ENCODE peak calls at places on chromosomes 1 and 21, in five cellular contexts. S is CD8-positive, alpha-beta T cell; E is A549; X is ureter; Q is OCI-LY7. L is an unnamed sample.

GRCh38 chr1:52738863-52739406 is 12.7 kb downstream of the ZYG11B start:
- DNase-seq in S (no peak), E (no peak), X (peak), Q (no peak), L (no peak)

GRCh38 chr1:26790551-26790953 is 2.8 kb downstream of the PIGV start:
- DNase-seq in S (no peak), E (no peak), X (no peak), Q (no peak), L (no peak)

GRCh38 chr1:117146570-117147340 is 25.2 kb upstream of the TRIM45 start:
- DNase-seq in S (no peak), E (peak), X (no peak), Q (no peak), L (no peak)

GRCh38 chr1:83818916-83819315 is 180.0 kb downstream of the TTLL7 start:
- DNase-seq in S (no peak), E (peak), X (no peak), Q (no peak), L (no peak)

GRCh38 chr1:182189535-182190066 is 128.1 kb upstream of the ZNF648 start:
- DNase-seq in S (no peak), E (no peak), X (no peak), Q (no peak), L (no peak)

GRCh38 chr1:39575191-39576015 is 1.2 kb downstream of the PABPC4 start:
- DNase-seq in S (peak), E (no peak), X (peak), Q (peak), L (peak)

GRCh38 chr1:116693759-116694482 is 26.4 kb upstream of the IGSF3 start:
- DNase-seq in S (no peak), E (peak), X (no peak), Q (no peak), L (no peak)

GRCh38 chr1:27763358-27763757 is 9.7 kb upstream of the STX12 start:
- DNase-seq in S (no peak), E (no peak), X (no peak), Q (no peak), L (no peak)

GRCh38 chr1:21534674-21535378 is 25.6 kb downstream of the ALPL start:
- DNase-seq in S (no peak), E (peak), X (peak), Q (peak), L (no peak)

GRCh38 chr1:4089421-4090175 is 189.5 kb upstream of the C1orf174 start:
- DNase-seq in S (no peak), E (no peak), X (no peak), Q (no peak), L (no peak)

GRCh38 chr1:68057564-68057963 is 7.1 kb upstream of the DIRAS3 start:
- DNase-seq in S (no peak), E (no peak), X (no peak), Q (no peak), L (no peak)

GRCh38 chr21:38797470-38797869 is 8.3 kb upstream of the ETS2 start:
- DNase-seq in S (no peak), E (peak), X (no peak), Q (no peak), L (no peak)

GRCh38 chr1:112904831-112905227 is 51.2 kb downstream of the SLC16A1 start:
- DNase-seq in S (no peak), E (no peak), X (no peak), Q (no peak), L (no peak)

GRCh38 chr1:178536329-178536728 is 23.4 kb downstream of the TEX35 start:
- DNase-seq in S (no peak), E (no peak), X (no peak), Q (no peak), L (no peak)

GRCh38 chr1:177209357-177209756 is 38.6 kb downstream of the BRINP2 start:
- DNase-seq in S (no peak), E (peak), X (peak), Q (no peak), L (no peak)

GRCh38 chr1:212610575-212610967 is 2.0 kb downstream of the ATF3 start:
- DNase-seq in S (no peak), E (no peak), X (no peak), Q (no peak), L (no peak)

GRCh38 chr1:43432907-43433306 is 20.8 kb downstream of the HYI start:
- DNase-seq in S (no peak), E (no peak), X (no peak), Q (no peak), L (no peak)

GRCh38 chr21:32096411-32096810 is 182.4 kb downstream of the MIS18A start:
- DNase-seq in S (no peak), E (peak), X (no peak), Q (peak), L (no peak)

GRCh38 chr1:20733361-20733975 is 965 bp upstream of the SH2D5 start:
- DNase-seq in S (no peak), E (no peak), X (peak), Q (no peak), L (no peak)

GRCh38 chr1:109636201-109636952 is 16.7 kb downstream of the AMPD2 start:
- DNase-seq in S (no peak), E (peak), X (peak), Q (no peak), L (no peak)

GRCh38 chr1:151920147-151920546 is 10.8 kb upstream of the THEM4 start:
- DNase-seq in S (no peak), E (no peak), X (no peak), Q (peak), L (no peak)

GRCh38 chr1:36285450-36286101 is 20.6 kb upstream of the SH3D21 start:
- DNase-seq in S (peak), E (peak), X (peak), Q (peak), L (peak)

L was measured in stimulated activated CD4-positive, alpha-beta T cell treated with anti-CD3 and anti-CD28 coated beads, Interleukin-4, amount 100 ng/mL, for 1 hour.